ENCODE peak calls at places on chromosomes 1 and 21, in seven cellular contexts. One of them, this sample, is unnamed.

GRCh38 chr1:3625151-3625907 is 514 bp downstream of the TPRG1L start:
- DNase-seq in choroid plexus epithelial cell: peak; percentile 57
- DNase-seq in D341Med: peak; percentile 52
- DNase-seq in A172: peak; percentile 44
- DNase-seq in cardiac muscle cell: peak; percentile 58
- DNase-seq in activated T-cell treated with anti-CD3 and anti-CD28 coated beads, Interleukin-2, amount 50 U/mL, for 1 hour: no peak
- DNase-seq in activated naive CD4-positive, alpha-beta T cell treated with Interleukin-2 at 50 U/mL for 16 hours: no peak
- DNase-seq in this sample: no peak

GRCh38 chr1:237098517-237098916 is 56.5 kb downstream of the RYR2 start:
- DNase-seq in A172: peak; percentile 28
- DNase-seq in activated T-cell treated with anti-CD3 and anti-CD28 coated beads, Interleukin-2, amount 50 U/mL, for 1 hour: no peak
- DNase-seq in choroid plexus epithelial cell: no peak
- DNase-seq in D341Med: no peak
- DNase-seq in activated naive CD4-positive, alpha-beta T cell treated with Interleukin-2 at 50 U/mL for 16 hours: no peak
- DNase-seq in cardiac muscle cell: no peak
- DNase-seq in this sample: no peak

GRCh38 chr1:42381424-42381673 is 757 bp downstream of the RIMKLA start:
- DNase-seq in choroid plexus epithelial cell: no peak
- DNase-seq in D341Med: no peak
- DNase-seq in activated T-cell treated with anti-CD3 and anti-CD28 coated beads, Interleukin-2, amount 50 U/mL, for 1 hour: no peak
- DNase-seq in cardiac muscle cell: no peak
- DNase-seq in activated naive CD4-positive, alpha-beta T cell treated with Interleukin-2 at 50 U/mL for 16 hours: no peak
- DNase-seq in A172: no peak
- DNase-seq in this sample: no peak

GRCh38 chr1:12539705-12540579 is 78.1 kb downstream of the DHRS3 start:
- DNase-seq in A172: peak; percentile 72
- DNase-seq in activated naive CD4-positive, alpha-beta T cell treated with Interleukin-2 at 50 U/mL for 16 hours: no peak
- DNase-seq in D341Med: peak; percentile 20
- DNase-seq in activated T-cell treated with anti-CD3 and anti-CD28 coated beads, Interleukin-2, amount 50 U/mL, for 1 hour: no peak
- DNase-seq in choroid plexus epithelial cell: peak; percentile 99
- DNase-seq in cardiac muscle cell: peak; percentile 99
- DNase-seq in this sample: no peak

GRCh38 chr1:204888294-204888693 is 17.6 kb downstream of the NFASC start:
- DNase-seq in choroid plexus epithelial cell: no peak
- DNase-seq in cardiac muscle cell: peak; percentile 49
- DNase-seq in activated T-cell treated with anti-CD3 and anti-CD28 coated beads, Interleukin-2, amount 50 U/mL, for 1 hour: no peak
- DNase-seq in D341Med: no peak
- DNase-seq in A172: no peak
- DNase-seq in activated naive CD4-positive, alpha-beta T cell treated with Interleukin-2 at 50 U/mL for 16 hours: no peak
- DNase-seq in this sample: no peak

GRCh38 chr1:31745071-31745897 is 18.9 kb downstream of the ADGRB2 start:
- DNase-seq in cardiac muscle cell: peak; percentile 76
- DNase-seq in activated naive CD4-positive, alpha-beta T cell treated with Interleukin-2 at 50 U/mL for 16 hours: peak; percentile 63
- DNase-seq in activated T-cell treated with anti-CD3 and anti-CD28 coated beads, Interleukin-2, amount 50 U/mL, for 1 hour: peak; percentile 55
- DNase-seq in A172: peak; percentile 55
- DNase-seq in D341Med: peak; percentile 86
- DNase-seq in choroid plexus epithelial cell: peak; percentile 78
- DNase-seq in this sample: peak; percentile 58

GRCh38 chr1:234889643-234890042 is 239.0 kb downstream of the TOMM20 start:
- DNase-seq in cardiac muscle cell: no peak
- DNase-seq in activated naive CD4-positive, alpha-beta T cell treated with Interleukin-2 at 50 U/mL for 16 hours: no peak
- DNase-seq in A172: no peak
- DNase-seq in D341Med: no peak
- DNase-seq in choroid plexus epithelial cell: no peak
- DNase-seq in activated T-cell treated with anti-CD3 and anti-CD28 coated beads, Interleukin-2, amount 50 U/mL, for 1 hour: no peak
- DNase-seq in this sample: no peak

GRCh38 chr1:22736496-22737088 is 26.0 kb downstream of the EPHB2 start:
- DNase-seq in activated naive CD4-positive, alpha-beta T cell treated with Interleukin-2 at 50 U/mL for 16 hours: no peak
- DNase-seq in activated T-cell treated with anti-CD3 and anti-CD28 coated beads, Interleukin-2, amount 50 U/mL, for 1 hour: no peak
- DNase-seq in cardiac muscle cell: no peak
- DNase-seq in choroid plexus epithelial cell: no peak
- DNase-seq in A172: no peak
- DNase-seq in D341Med: no peak
- DNase-seq in this sample: no peak

GRCh38 chr21:45533731-45534571 is 8.3 kb downstream of the SLC19A1 start:
- DNase-seq in choroid plexus epithelial cell: no peak
- DNase-seq in activated T-cell treated with anti-CD3 and anti-CD28 coated beads, Interleukin-2, amount 50 U/mL, for 1 hour: no peak
- DNase-seq in D341Med: no peak
- DNase-seq in cardiac muscle cell: no peak
- DNase-seq in A172: no peak
- DNase-seq in activated naive CD4-positive, alpha-beta T cell treated with Interleukin-2 at 50 U/mL for 16 hours: no peak
- DNase-seq in this sample: no peak

GRCh38 chr1:30759718-30760281 is 2.2 kb upstream of the LAPTM5 start:
- DNase-seq in choroid plexus epithelial cell: no peak
- DNase-seq in D341Med: no peak
- DNase-seq in activated naive CD4-positive, alpha-beta T cell treated with Interleukin-2 at 50 U/mL for 16 hours: peak; percentile 68
- DNase-seq in cardiac muscle cell: no peak
- DNase-seq in activated T-cell treated with anti-CD3 and anti-CD28 coated beads, Interleukin-2, amount 50 U/mL, for 1 hour: peak; percentile 74
- DNase-seq in A172: no peak
- DNase-seq in this sample: no peak